ENCODE peak calls at places on chromosomes 16 and 17, in ten cellular contexts. One of them, this sample, is unnamed.

GRCh38 chr16:86665319-86665675 is 86.9 kb downstream of the FOXL1 start:
- DNase-seq in cardiac muscle cell: peak; percentile 47
- DNase-seq in IMR-90: peak; percentile 86
- DNase-seq in effector memory CD4-positive, alpha-beta T cell: no peak
- DNase-seq in tibial nerve: no peak
- DNase-seq in Karpas-422: no peak
- DNase-seq in A549: no peak
- DNase-seq in OCI-LY7: no peak
- DNase-seq in NT2/D1: no peak
- DNase-seq in mesendoderm: no peak
- DNase-seq in this sample: no peak

GRCh38 chr16:77951788-77952187 is 70.6 kb upstream of the CLEC3A start:
- DNase-seq in cardiac muscle cell: peak; percentile 1
- DNase-seq in IMR-90: no peak
- DNase-seq in effector memory CD4-positive, alpha-beta T cell: no peak
- DNase-seq in tibial nerve: no peak
- DNase-seq in Karpas-422: peak; percentile 83
- DNase-seq in A549: peak; percentile 28
- DNase-seq in OCI-LY7: peak; percentile 33
- DNase-seq in NT2/D1: no peak
- DNase-seq in mesendoderm: peak; percentile 91
- DNase-seq in this sample: no peak

GRCh38 chr16:58094791-58095574 is 34.2 kb downstream of the CFAP20 start:
- DNase-seq in cardiac muscle cell: no peak
- DNase-seq in IMR-90: no peak
- DNase-seq in effector memory CD4-positive, alpha-beta T cell: no peak
- DNase-seq in tibial nerve: no peak
- DNase-seq in Karpas-422: no peak
- DNase-seq in A549: no peak
- DNase-seq in OCI-LY7: peak; percentile 18
- DNase-seq in NT2/D1: no peak
- DNase-seq in mesendoderm: no peak
- DNase-seq in this sample: no peak

GRCh38 chr16:68992521-68992920 is 112.9 kb upstream of the HAS3 start:
- DNase-seq in cardiac muscle cell: peak; percentile 76
- DNase-seq in IMR-90: peak; percentile 86
- DNase-seq in effector memory CD4-positive, alpha-beta T cell: no peak
- DNase-seq in tibial nerve: no peak
- DNase-seq in Karpas-422: peak; percentile 37
- DNase-seq in A549: peak; percentile 46
- DNase-seq in OCI-LY7: no peak
- DNase-seq in NT2/D1: no peak
- DNase-seq in mesendoderm: no peak
- DNase-seq in this sample: no peak

GRCh38 chr17:45228121-45228941 is 6.6 kb downstream of the FMNL1 start:
- DNase-seq in cardiac muscle cell: no peak
- DNase-seq in IMR-90: no peak
- DNase-seq in effector memory CD4-positive, alpha-beta T cell: no peak
- DNase-seq in tibial nerve: no peak
- DNase-seq in Karpas-422: no peak
- DNase-seq in A549: no peak
- DNase-seq in OCI-LY7: peak; percentile 62
- DNase-seq in NT2/D1: no peak
- DNase-seq in mesendoderm: no peak
- DNase-seq in this sample: no peak

GRCh38 chr17:42436401-42436800 is 13.3 kb upstream of the CAVIN1 start:
- DNase-seq in cardiac muscle cell: peak; percentile 98
- DNase-seq in IMR-90: peak; percentile 99
- DNase-seq in effector memory CD4-positive, alpha-beta T cell: no peak
- DNase-seq in tibial nerve: no peak
- DNase-seq in Karpas-422: no peak
- DNase-seq in A549: no peak
- DNase-seq in OCI-LY7: no peak
- DNase-seq in NT2/D1: no peak
- DNase-seq in mesendoderm: no peak
- DNase-seq in this sample: no peak

GRCh38 chr17:68398731-68399637 is 58.3 kb downstream of the WIPI1 start:
- DNase-seq in cardiac muscle cell: peak; percentile 86
- DNase-seq in IMR-90: peak; percentile 81
- DNase-seq in effector memory CD4-positive, alpha-beta T cell: no peak
- DNase-seq in tibial nerve: no peak
- DNase-seq in Karpas-422: peak; percentile 85
- DNase-seq in A549: peak; percentile 96
- DNase-seq in OCI-LY7: peak; percentile 92
- DNase-seq in NT2/D1: peak; percentile 47
- DNase-seq in mesendoderm: peak; percentile 87
- DNase-seq in this sample: no peak

GRCh38 chr17:39757931-39758873 is 20.5 kb downstream of the GRB7 start:
- DNase-seq in cardiac muscle cell: no peak
- DNase-seq in IMR-90: no peak
- DNase-seq in effector memory CD4-positive, alpha-beta T cell: peak; percentile 63
- DNase-seq in tibial nerve: no peak
- DNase-seq in Karpas-422: peak; percentile 90
- DNase-seq in A549: no peak
- DNase-seq in OCI-LY7: peak; percentile 57
- DNase-seq in NT2/D1: no peak
- DNase-seq in mesendoderm: no peak
- DNase-seq in this sample: no peak

GRCh38 chr17:76569607-76570279 is 15.9 kb downstream of the ST6GALNAC2 start:
- DNase-seq in cardiac muscle cell: peak; percentile 52
- DNase-seq in IMR-90: no peak
- DNase-seq in effector memory CD4-positive, alpha-beta T cell: no peak
- DNase-seq in tibial nerve: peak; percentile 67
- DNase-seq in Karpas-422: no peak
- DNase-seq in A549: no peak
- DNase-seq in OCI-LY7: no peak
- DNase-seq in NT2/D1: no peak
- DNase-seq in mesendoderm: peak; percentile 23
- DNase-seq in this sample: no peak

GRCh38 chr17:80475949-80476876 is at the start of gene NPTX1:
- DNase-seq in cardiac muscle cell: peak; percentile 15
- DNase-seq in IMR-90: no peak
- DNase-seq in effector memory CD4-positive, alpha-beta T cell: no peak
- DNase-seq in tibial nerve: no peak
- DNase-seq in Karpas-422: no peak
- DNase-seq in A549: no peak
- DNase-seq in OCI-LY7: no peak
- DNase-seq in NT2/D1: no peak
- DNase-seq in mesendoderm: no peak
- DNase-seq in this sample: no peak

GRCh38 chr16:65117701-65118448 is 4.0 kb downstream of the CDH11 start:
- DNase-seq in cardiac muscle cell: peak; percentile 90
- DNase-seq in IMR-90: peak; percentile 90
- DNase-seq in effector memory CD4-positive, alpha-beta T cell: no peak
- DNase-seq in tibial nerve: peak; percentile 63
- DNase-seq in Karpas-422: peak; percentile 92
- DNase-seq in A549: peak; percentile 51
- DNase-seq in OCI-LY7: peak; percentile 75
- DNase-seq in NT2/D1: peak; percentile 68
- DNase-seq in mesendoderm: peak; percentile 88
- DNase-seq in this sample: no peak

DNA sequence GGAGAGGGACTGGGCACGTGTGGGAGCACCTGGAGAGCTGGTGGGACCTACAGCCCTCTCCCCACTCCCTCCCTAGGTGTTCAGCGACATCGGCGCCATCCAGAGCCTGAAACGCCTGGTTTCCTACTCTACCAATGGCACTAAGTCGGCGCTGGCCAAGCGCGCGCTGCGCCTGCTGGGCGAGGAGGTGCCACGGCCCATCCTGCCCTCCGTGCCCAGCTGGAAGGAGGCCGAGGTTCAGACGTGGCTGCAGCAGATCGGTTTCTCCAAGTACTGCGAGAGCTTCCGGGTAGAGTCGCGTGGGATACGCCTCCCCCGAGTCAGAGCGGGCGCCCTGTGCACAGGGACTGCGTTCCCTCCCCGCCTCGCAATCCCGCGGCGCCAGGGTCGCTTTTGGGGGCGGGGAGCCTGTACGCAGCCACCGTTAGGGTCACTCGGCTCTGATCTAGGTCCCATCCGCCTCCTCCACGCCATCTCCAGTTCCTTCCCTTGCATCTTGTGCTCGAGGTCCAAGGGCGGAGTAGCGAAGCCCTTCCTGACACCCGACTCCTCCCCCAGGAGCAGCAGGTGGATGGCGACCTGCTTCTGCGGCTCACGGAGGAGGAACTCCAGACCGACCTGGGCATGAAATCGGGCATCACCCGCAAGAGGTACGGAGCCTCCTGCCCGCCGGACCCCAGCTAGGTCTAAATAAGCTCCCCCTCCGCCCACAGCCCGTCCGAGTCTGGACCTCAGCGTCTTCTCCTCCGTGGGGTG is 13.0 kb downstream of the SARM1 start:
- DNase-seq in cardiac muscle cell: no peak
- DNase-seq in IMR-90: no peak
- DNase-seq in effector memory CD4-positive, alpha-beta T cell: peak; percentile 42
- DNase-seq in tibial nerve: no peak
- DNase-seq in Karpas-422: no peak
- DNase-seq in A549: no peak
- DNase-seq in OCI-LY7: no peak
- DNase-seq in NT2/D1: no peak
- DNase-seq in mesendoderm: no peak
- DNase-seq in this sample: peak; percentile 62
- H3K4me3 ChIP-seq in cardiac muscle cell: peak overlapping the region; percentile 23
- H3K4me3 ChIP-seq in IMR-90: no peak overlapping the region
- H3K4me3 ChIP-seq in effector memory CD4-positive, alpha-beta T cell: peak overlapping the region; percentile 87
- H3K4me3 ChIP-seq in tibial nerve: peak overlapping the region; percentile 28
- H3K4me3 ChIP-seq in Karpas-422: no peak overlapping the region
- H3K4me3 ChIP-seq in A549: no peak overlapping the region
- H3K4me3 ChIP-seq in OCI-LY7: no peak overlapping the region
- H3K4me3 ChIP-seq in NT2/D1: no peak overlapping the region
- H3K4me3 ChIP-seq in mesendoderm: peak overlapping the region; percentile 33
- H3K4me3 ChIP-seq in this sample: peak overlapping the region; percentile 78

GRCh38 chr17:64382184-64382583 is 8.5 kb downstream of the PECAM1 start:
- DNase-seq in cardiac muscle cell: no peak
- DNase-seq in IMR-90: no peak
- DNase-seq in effector memory CD4-positive, alpha-beta T cell: no peak
- DNase-seq in tibial nerve: no peak
- DNase-seq in Karpas-422: no peak
- DNase-seq in A549: no peak
- DNase-seq in OCI-LY7: no peak
- DNase-seq in NT2/D1: no peak
- DNase-seq in mesendoderm: no peak
- DNase-seq in this sample: no peak

GRCh38 chr17:64377769-64378282 is 12.8 kb downstream of the PECAM1 start:
- DNase-seq in cardiac muscle cell: peak; percentile 46
- DNase-seq in IMR-90: peak; percentile 60
- DNase-seq in effector memory CD4-positive, alpha-beta T cell: no peak
- DNase-seq in tibial nerve: no peak
- DNase-seq in Karpas-422: no peak
- DNase-seq in A549: no peak
- DNase-seq in OCI-LY7: no peak
- DNase-seq in NT2/D1: no peak
- DNase-seq in mesendoderm: no peak
- DNase-seq in this sample: no peak

GRCh38 chr17:64373722-64374121 is 16.9 kb downstream of the PECAM1 start:
- DNase-seq in cardiac muscle cell: no peak
- DNase-seq in IMR-90: no peak
- DNase-seq in effector memory CD4-positive, alpha-beta T cell: no peak
- DNase-seq in tibial nerve: no peak
- DNase-seq in Karpas-422: no peak
- DNase-seq in A549: no peak
- DNase-seq in OCI-LY7: no peak
- DNase-seq in NT2/D1: no peak
- DNase-seq in mesendoderm: no peak
- DNase-seq in this sample: no peak

GRCh38 chr17:64380985-64381384 is 9.7 kb downstream of the PECAM1 start:
- DNase-seq in cardiac muscle cell: no peak
- DNase-seq in IMR-90: no peak
- DNase-seq in effector memory CD4-positive, alpha-beta T cell: no peak
- DNase-seq in tibial nerve: no peak
- DNase-seq in Karpas-422: no peak
- DNase-seq in A549: no peak
- DNase-seq in OCI-LY7: no peak
- DNase-seq in NT2/D1: no peak
- DNase-seq in mesendoderm: no peak
- DNase-seq in this sample: no peak

DNA sequence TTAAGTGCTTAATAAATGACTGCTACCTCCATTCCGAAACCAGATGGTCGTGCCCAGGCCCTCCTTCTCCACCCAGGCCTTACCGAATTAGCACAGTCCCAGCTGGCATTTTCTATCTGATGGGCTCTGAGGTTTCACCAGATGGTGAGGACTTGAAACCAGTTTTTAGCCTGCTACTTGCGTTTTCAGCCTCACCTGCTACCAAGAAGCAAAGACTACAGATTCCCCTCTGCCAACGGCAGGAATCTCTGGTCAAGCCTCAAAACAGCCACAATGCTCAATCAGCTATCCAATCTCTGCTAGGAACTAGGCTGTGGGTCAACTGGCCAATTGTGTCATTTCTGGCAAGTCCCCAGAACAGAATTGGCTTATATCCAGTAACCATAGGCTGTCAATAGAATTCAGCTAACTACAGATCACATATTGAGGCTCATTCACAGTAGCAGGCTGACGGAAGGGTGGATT is 11.7 kb downstream of the PECAM1 start:
- DNase-seq in cardiac muscle cell: no peak
- DNase-seq in IMR-90: no peak
- DNase-seq in effector memory CD4-positive, alpha-beta T cell: no peak
- DNase-seq in tibial nerve: no peak
- DNase-seq in Karpas-422: no peak
- DNase-seq in A549: no peak
- DNase-seq in OCI-LY7: no peak
- DNase-seq in NT2/D1: no peak
- DNase-seq in mesendoderm: no peak
- DNase-seq in this sample: no peak
- H3K4me1 ChIP-seq in cardiac muscle cell: no peaks in the 10 kb centered on the region
- H3K4me1 ChIP-seq in IMR-90: peaks cover 2% of the 10 kb centered on the region
- H3K4me1 ChIP-seq in effector memory CD4-positive, alpha-beta T cell: no peaks in the 10 kb centered on the region
- H3K4me1 ChIP-seq in tibial nerve: peaks cover 6% of the 10 kb centered on the region
- H3K4me1 ChIP-seq in Karpas-422: no peaks in the 10 kb centered on the region
- H3K4me1 ChIP-seq in A549: peaks cover under 1% of the 10 kb centered on the region
- H3K4me1 ChIP-seq in OCI-LY7: no peaks in the 10 kb centered on the region
- H3K4me1 ChIP-seq in NT2/D1: no peaks in the 10 kb centered on the region
- H3K4me1 ChIP-seq in mesendoderm: no peaks in the 10 kb centered on the region
- H3K4me1 ChIP-seq in this sample: peaks cover 2% of the 10 kb centered on the region

GRCh38 chr17:50110591-50111349 is 15.6 kb downstream of the PDK2 start:
- DNase-seq in cardiac muscle cell: no peak
- DNase-seq in IMR-90: no peak
- DNase-seq in effector memory CD4-positive, alpha-beta T cell: no peak
- DNase-seq in tibial nerve: no peak
- DNase-seq in Karpas-422: no peak
- DNase-seq in A549: no peak
- DNase-seq in OCI-LY7: no peak
- DNase-seq in NT2/D1: no peak
- DNase-seq in mesendoderm: no peak
- DNase-seq in this sample: no peak
- H3K4me3 ChIP-seq in cardiac muscle cell: no peak overlapping the region
- H3K4me3 ChIP-seq in IMR-90: no peak overlapping the region
- H3K4me3 ChIP-seq in effector memory CD4-positive, alpha-beta T cell: no peak overlapping the region
- H3K4me3 ChIP-seq in tibial nerve: no peak overlapping the region
- H3K4me3 ChIP-seq in Karpas-422: no peak overlapping the region
- H3K4me3 ChIP-seq in A549: no peak overlapping the region
- H3K4me3 ChIP-seq in OCI-LY7: no peak overlapping the region
- H3K4me3 ChIP-seq in NT2/D1: no peak overlapping the region
- H3K4me3 ChIP-seq in mesendoderm: no peak overlapping the region
- H3K4me3 ChIP-seq in this sample: no peak overlapping the region

GRCh38 chr17:75346906-75347305 is 57.7 kb upstream of the SLC25A19 start:
- DNase-seq in cardiac muscle cell: peak; percentile 52
- DNase-seq in IMR-90: peak; percentile 72
- DNase-seq in effector memory CD4-positive, alpha-beta T cell: no peak
- DNase-seq in tibial nerve: no peak
- DNase-seq in Karpas-422: peak; percentile 55
- DNase-seq in A549: no peak
- DNase-seq in OCI-LY7: peak; percentile 56
- DNase-seq in NT2/D1: no peak
- DNase-seq in mesendoderm: peak; percentile 82
- DNase-seq in this sample: no peak
- H3K4me1 ChIP-seq in cardiac muscle cell: peaks cover 32% of the 10 kb centered on the region
- H3K4me1 ChIP-seq in IMR-90: peaks cover 7% of the 10 kb centered on the region
- H3K4me1 ChIP-seq in effector memory CD4-positive, alpha-beta T cell: peaks cover 54% of the 10 kb centered on the region
- H3K4me1 ChIP-seq in tibial nerve: peaks cover 13% of the 10 kb centered on the region
- H3K4me1 ChIP-seq in Karpas-422: peaks cover 100% of the 10 kb centered on the region
- H3K4me1 ChIP-seq in A549: peaks cover 21% of the 10 kb centered on the region
- H3K4me1 ChIP-seq in OCI-LY7: peaks cover 85% of the 10 kb centered on the region
- H3K4me1 ChIP-seq in NT2/D1: peaks cover 19% of the 10 kb centered on the region
- H3K4me1 ChIP-seq in mesendoderm: peaks cover 12% of the 10 kb centered on the region
- H3K4me1 ChIP-seq in this sample: peaks cover 58% of the 10 kb centered on the region

This sample was measured in naive thymus-derived CD4-positive, alpha-beta T cell.